ENCODE peak calls at places on chromosomes 5 and 9, in eight cellular contexts. U is cardiac septum, M is amniotic stem cell, O is left ventricle myocardium inferior, K is H54, P is GDM1, W is cardiac fibroblast, T is substantia nigra. B is an unnamed sample.

GRCh38 chr9:80842383-80842782 is 847.0 kb downstream of the TLE1 start:
- DNase-seq in P (no peak), U (no peak), W (peak; percentile 4), K (no peak), O (no peak), T (no peak), M (no peak), B (no peak)

GRCh38 chr9:91298304-91298703 is 63.4 kb downstream of the AUH start:
- DNase-seq in K (no peak), P (no peak), U (no peak), M (no peak), T (no peak), O (no peak), W (peak; percentile 58), B (no peak)

GRCh38 chr5:916441-917293 is 24.0 kb downstream of the TRIP13 start:
- DNase-seq in T (no peak), M (no peak), U (no peak), O (no peak), W (no peak), K (no peak), P (no peak), B (no peak)

GRCh38 chr5:149088686-149089085 is 25.8 kb upstream of the SH3TC2 start:
- DNase-seq in O (no peak), W (no peak), P (no peak), M (no peak), T (no peak), U (no peak), K (no peak), B (no peak)

GRCh38 chr5:82405166-82405565 is 127.0 kb upstream of the RPS23 start:
- DNase-seq in K (no peak), O (no peak), W (peak; percentile 68), U (no peak), P (no peak), T (no peak), M (peak; percentile 52), B (no peak)

GRCh38 chr9:123316053-123316718 is 39.8 kb upstream of the CRB2 start:
- DNase-seq in P (peak; percentile 64), T (no peak), M (no peak), K (no peak), U (peak; percentile 15), O (no peak), W (no peak), B (no peak)

GRCh38 chr9:73782166-73782565 is 630.5 kb downstream of the ANXA1 start:
- DNase-seq in U (no peak), P (no peak), O (no peak), W (peak; percentile 59), M (no peak), T (no peak), K (no peak), B (no peak)

GRCh38 chr9:2621678-2622360 is at the start of gene VLDLR:
- DNase-seq in W (peak; percentile 33), U (peak; percentile 81), K (peak; percentile 36), M (peak; percentile 42), O (peak; percentile 68), T (peak; percentile 74), P (peak; percentile 41), B (no peak)

GRCh38 chr5:176355400-176356178 is 6.0 kb downstream of the KIAA1191 start:
- DNase-seq in T (no peak), U (no peak), K (no peak), P (no peak), O (no peak), W (no peak), M (no peak), B (no peak)

GRCh38 chr5:89024082-89024481 is 141.1 kb upstream of the MEF2C start:
- DNase-seq in U (no peak), T (no peak), K (no peak), O (no peak), P (no peak), M (no peak), W (no peak), B (no peak)

GRCh38 chr9:136399176-136400037 is 563 bp downstream of the SNAPC4 start:
- DNase-seq in U (no peak), P (no peak), T (no peak), W (peak; percentile 23), M (no peak), K (peak; percentile 67), O (no peak), B (no peak)

GRCh38 chr9:133994359-133995011 is 2.4 kb upstream of the VAV2 start:
- DNase-seq in T (peak; percentile 63), W (peak; percentile 74), U (peak; percentile 87), M (peak; percentile 9), O (peak; percentile 78), P (no peak), K (peak; percentile 88), B (no peak)

GRCh38 chr9:116274293-116274692 is 120.7 kb downstream of the PAPPA start:
- DNase-seq in T (no peak), M (no peak), W (peak; percentile 54), K (no peak), U (no peak), O (no peak), P (no peak), B (no peak)

GRCh38 chr5:173712609-173713176 is 96.2 kb upstream of the BOD1 start:
- DNase-seq in T (no peak), K (no peak), M (no peak), W (no peak), U (no peak), P (no peak), O (no peak), B (no peak)

GRCh38 chr9:84513981-84514380 is 155.5 kb upstream of the NTRK2 start:
- DNase-seq in T (no peak), U (no peak), M (no peak), O (no peak), W (no peak), K (no peak), P (no peak), B (no peak)

GRCh38 chr5:67246108-67246507 is 49.5 kb upstream of the CD180 start:
- DNase-seq in K (no peak), U (no peak), M (peak; percentile 68), W (peak; percentile 95), P (peak; percentile 27), T (no peak), O (no peak), B (no peak)